ENCODE peak calls at places on chromosomes 1 and 21, in nine cellular contexts. I is fibroblast of lung, M is mesenchymal stem cell, R is astrocyte, X is Karpas-422, Q is NT2/D1, Z is mammary epithelial cell, B is neural progenitor cell, V is PC-3. N is an unnamed sample.

GRCh38 chr1:114756949-114757454 is 782 bp downstream of the CSDE1 start:
- DNase-seq in I (peak; percentile 57), M (peak; percentile 82), R (peak; percentile 33), X (peak; percentile 59), Q (no peak), Z (peak; percentile 66), B (peak; percentile 81), V (peak; percentile 37), N (peak; percentile 88)

GRCh38 chr1:202107801-202108731 is 14.7 kb upstream of the GPR37L1 start:
- DNase-seq in I (no peak), M (no peak), R (no peak), X (no peak), Q (no peak), Z (peak; percentile 60), B (peak; percentile 70), V (no peak), N (no peak)

GRCh38 chr1:231170875-231171274 is 9.0 kb downstream of the TRIM67 start:
- DNase-seq in I (no peak), M (no peak), R (no peak), X (peak; percentile 66), Q (no peak), Z (no peak), B (no peak), V (no peak), N (no peak)

GRCh38 chr1:47444317-47444577 is 6.4 kb downstream of the FOXD2 start:
- DNase-seq in I (no peak), M (no peak), R (no peak), X (no peak), Q (no peak), Z (no peak), B (no peak), V (no peak), N (no peak)

GRCh38 chr21:36883532-36884486 is 82.7 kb downstream of the HLCS start:
- DNase-seq in I (no peak), M (no peak), R (peak; percentile 92), X (no peak), Q (no peak), Z (no peak), B (no peak), V (peak; percentile 91), N (no peak)

GRCh38 chr1:98963359-98963758 is 41.3 kb downstream of the PLPPR5 start:
- DNase-seq in I (no peak), M (peak; percentile 37), R (peak; percentile 53), X (peak; percentile 14), Q (no peak), Z (no peak), B (no peak), V (no peak), N (peak; percentile 34)

GRCh38 chr1:16173447-16174260 is 17.8 kb upstream of the EPHA2 start:
- DNase-seq in I (peak; percentile 63), M (peak; percentile 76), R (peak; percentile 77), X (no peak), Q (no peak), Z (peak; percentile 97), B (no peak), V (peak; percentile 98), N (peak; percentile 81)

GRCh38 chr1:156709743-156710489 is 4.5 kb upstream of the CRABP2 start:
- DNase-seq in I (peak; percentile 77), M (no peak), R (peak; percentile 57), X (no peak), Q (no peak), Z (peak; percentile 90), B (peak; percentile 14), V (peak; percentile 83), N (peak; percentile 95)

GRCh38 chr1:183277821-183278735 is 92.0 kb downstream of the LAMC2 start:
- DNase-seq in I (peak; percentile 38), M (peak; percentile 64), R (peak; percentile 81), X (no peak), Q (no peak), Z (peak; percentile 58), B (no peak), V (no peak), N (peak; percentile 42)

GRCh38 chr1:93717639-93718038 is 36.0 kb upstream of the BCAR3 start:
- DNase-seq in I (no peak), M (no peak), R (no peak), X (no peak), Q (no peak), Z (no peak), B (no peak), V (no peak), N (no peak)

GRCh38 chr1:93714350-93714749 is 32.7 kb upstream of the BCAR3 start:
- DNase-seq in I (no peak), M (no peak), R (no peak), X (no peak), Q (no peak), Z (no peak), B (no peak), V (no peak), N (no peak)

GRCh38 chr1:93715529-93716126 is 34.0 kb upstream of the BCAR3 start:
- DNase-seq in I (peak; percentile 36), M (peak; percentile 77), R (peak; percentile 82), X (peak; percentile 82), Q (no peak), Z (no peak), B (no peak), V (no peak), N (no peak)

GRCh38 chr1:93716974-93717373 is 35.3 kb upstream of the BCAR3 start:
- DNase-seq in I (peak; percentile 43), M (no peak), R (no peak), X (no peak), Q (no peak), Z (peak; percentile 78), B (no peak), V (peak; percentile 63), N (no peak)

GRCh38 chr1:93716163-93716562 is 34.5 kb upstream of the BCAR3 start:
- DNase-seq in I (no peak), M (no peak), R (no peak), X (no peak), Q (no peak), Z (no peak), B (no peak), V (no peak), N (no peak)
- H3K9ac ChIP-seq in I (no peak overlapping the region), M (no peak overlapping the region), R (no peak overlapping the region), X (peak overlapping the region; percentile 62), Q (no peak overlapping the region), Z (no peak overlapping the region), B (no peak overlapping the region), V (no peak overlapping the region), N (no peak overlapping the region)

GRCh38 chr1:1598720-1599029 is 1.3 kb downstream of the FNDC10 start:
- DNase-seq in I (no peak), M (no peak), R (no peak), X (no peak), Q (no peak), Z (no peak), B (no peak), V (no peak), N (no peak)
- H3K27me3 ChIP-seq in I (peaks cover 12% of the 10 kb centered on the region), M (peaks cover 73% of the 10 kb centered on the region), R (peaks cover 13% of the 10 kb centered on the region), X (no peaks in the 10 kb centered on the region), Q (peaks cover 23% of the 10 kb centered on the region), Z (no peaks in the 10 kb centered on the region), B (peaks cover 77% of the 10 kb centered on the region), V (peaks cover 4% of the 10 kb centered on the region), N (peaks cover 43% of the 10 kb centered on the region)

DNA sequence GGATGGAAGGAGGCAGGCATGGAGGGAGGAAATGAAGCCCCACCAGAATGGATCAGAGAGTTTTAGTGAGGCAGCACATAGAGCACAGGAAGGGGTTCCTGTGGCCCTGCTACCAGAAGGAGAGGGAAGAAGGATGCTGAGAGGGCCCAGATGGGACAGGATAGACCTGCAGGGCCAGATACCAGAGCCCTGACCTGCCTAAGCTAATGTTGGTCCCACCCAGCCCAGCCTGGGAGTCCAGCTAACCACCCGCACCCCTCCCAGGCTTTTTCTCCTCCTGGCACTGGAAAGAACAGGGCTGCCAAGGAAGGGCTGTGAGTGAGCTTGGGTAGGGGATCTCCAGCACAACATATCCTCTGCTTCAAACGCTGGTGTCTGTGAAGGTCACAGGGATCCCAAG is 6.9 kb downstream of the NECTIN4 start:
- DNase-seq in I (no peak), M (no peak), R (no peak), X (no peak), Q (no peak), Z (peak; percentile 40), B (no peak), V (peak; percentile 44), N (no peak)
- H3K9ac ChIP-seq in I (no peak overlapping the region), M (peak overlapping the region; percentile 86), R (no peak overlapping the region), X (no peak overlapping the region), Q (no peak overlapping the region), Z (no peak overlapping the region), B (no peak overlapping the region), V (peak overlapping the region; percentile 34), N (no peak overlapping the region)

GRCh38 chr21:33127154-33127893 is 57.4 kb downstream of the OLIG1 start:
- DNase-seq in I (peak; percentile 75), M (peak; percentile 77), R (peak; percentile 25), X (peak; percentile 88), Q (peak; percentile 77), Z (peak; percentile 44), B (peak; percentile 91), V (peak; percentile 82), N (peak; percentile 69)

GRCh38 chr21:33125981-33126380 is 56.0 kb downstream of the OLIG1 start:
- DNase-seq in I (no peak), M (no peak), R (no peak), X (no peak), Q (no peak), Z (no peak), B (no peak), V (no peak), N (no peak)

GRCh38 chr21:33126569-33126968 is 56.6 kb downstream of the OLIG1 start:
- DNase-seq in I (no peak), M (no peak), R (no peak), X (no peak), Q (no peak), Z (no peak), B (no peak), V (no peak), N (no peak)

GRCh38 chr21:33132054-33132453 is 62.1 kb downstream of the OLIG1 start:
- DNase-seq in I (no peak), M (no peak), R (no peak), X (peak; percentile 52), Q (no peak), Z (no peak), B (no peak), V (peak; percentile 19), N (no peak)

DNA sequence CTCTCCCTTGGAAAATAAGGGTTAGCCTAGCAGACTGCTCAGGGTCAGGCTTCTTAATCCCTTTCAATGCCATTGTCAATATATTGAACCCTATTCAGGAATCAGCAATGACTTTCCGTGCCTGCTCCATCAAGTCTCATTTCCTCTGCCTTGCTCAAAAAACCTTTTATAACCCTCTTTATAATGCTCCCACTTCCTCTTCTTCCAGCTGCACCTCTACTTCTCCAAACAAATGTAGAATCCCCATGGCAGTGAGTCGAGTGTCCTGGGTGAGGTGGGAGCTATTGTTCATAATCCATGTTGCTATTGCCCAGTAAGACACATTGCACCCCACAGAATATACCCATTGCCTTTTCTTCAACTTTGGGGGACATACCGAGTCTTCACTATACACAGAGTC is 58.6 kb downstream of the OLIG1 start:
- DNase-seq in I (no peak), M (no peak), R (no peak), X (no peak), Q (no peak), Z (no peak), B (no peak), V (no peak), N (no peak)
- H3K27me3 ChIP-seq in I (peaks cover 6% of the 10 kb centered on the region), M (peaks cover 55% of the 10 kb centered on the region), R (peaks cover 42% of the 10 kb centered on the region), X (no peaks in the 10 kb centered on the region), Q (peaks cover 7% of the 10 kb centered on the region), Z (no peaks in the 10 kb centered on the region), B (peaks cover 38% of the 10 kb centered on the region), V (peaks cover 75% of the 10 kb centered on the region), N (peaks cover 58% of the 10 kb centered on the region)